ENCODE peak calls at places on chromosomes 11 and 22, in six cellular contexts. Y, S, U, J, R and I are unnamed samples.

GRCh38 chr11:110850846-110851245 is 138.6 kb upstream of the ARHGAP20 start:
- DNase-seq in S (no peak), J (no peak), R (no peak), U (no peak), Y (no peak), I (no peak)

GRCh38 chr11:117458275-117459120 is 130.8 kb downstream of the CEP164 start:
- DNase-seq in J (no peak), R (no peak), U (no peak), Y (no peak), S (no peak), I (no peak)

GRCh38 chr11:122413677-122414076 is 241.8 kb upstream of the UBASH3B start:
- DNase-seq in Y (no peak), J (no peak), R (no peak), U (no peak), S (no peak), I (no peak)

GRCh38 chr11:76766521-76766920 is 16.6 kb upstream of the TSKU start:
- DNase-seq in S (no peak), R (no peak), Y (no peak), J (no peak), U (no peak), I (no peak)

GRCh38 chr11:63882555-63883242 is 34.3 kb downstream of the RCOR2 start:
- DNase-seq in S (no peak), Y (no peak), J (no peak), U (no peak), R (no peak), I (peak; percentile 93)

GRCh38 chr11:86577663-86578636 is 94.5 kb downstream of the ME3 start:
- DNase-seq in J (no peak), R (no peak), S (peak; percentile 81), Y (peak; percentile 86), U (peak; percentile 98), I (no peak)

GRCh38 chr11:69671734-69672465 is 3.3 kb downstream of the LTO1 start:
- DNase-seq in J (no peak), S (no peak), R (no peak), Y (no peak), U (no peak), I (no peak)

GRCh38 chr11:2533642-2534115 is 88.9 kb downstream of the KCNQ1 start:
- DNase-seq in U (peak; percentile 38), R (no peak), J (peak; percentile 88), S (peak; percentile 85), Y (no peak), I (peak; percentile 92)

GRCh38 chr22:17733484-17733883 is 40.8 kb downstream of the BID start:
- DNase-seq in R (no peak), S (no peak), J (no peak), Y (no peak), U (peak; percentile 34), I (no peak)

GRCh38 chr11:120564573-120565301 is 53.2 kb downstream of the GRIK4 start:
- DNase-seq in R (peak; percentile 49), S (no peak), Y (no peak), J (peak; percentile 35), U (peak; percentile 45), I (peak; percentile 81)

GRCh38 chr22:37801946-37802309 is 5.8 kb upstream of the GCAT start:
- DNase-seq in U (no peak), S (no peak), J (no peak), R (no peak), Y (peak; percentile 31), I (no peak)

GRCh38 chr11:2559527-2560311 is 114.9 kb downstream of the KCNQ1 start:
- DNase-seq in J (no peak), R (no peak), Y (no peak), S (no peak), U (no peak), I (peak; percentile 72)

GRCh38 chr22:24836282-24836681 is 30.3 kb downstream of the SGSM1 start:
- DNase-seq in S (no peak), R (no peak), Y (no peak), U (no peak), J (no peak), I (no peak)

GRCh38 chr11:32267679-32268187 is 167.6 kb downstream of the WT1 start:
- DNase-seq in J (no peak), Y (no peak), U (no peak), R (no peak), S (no peak), I (no peak)

GRCh38 chr22:35399114-35399677 is 744 bp upstream of the MCM5 start:
- DNase-seq in R (no peak), Y (no peak), S (no peak), U (no peak), J (no peak), I (peak; percentile 65)

GRCh38 chr11:130068986-130069683 is 559 bp upstream of the APLP2 start:
- DNase-seq in R (no peak), Y (peak; percentile 61), J (no peak), S (no peak), U (peak; percentile 90), I (no peak)

GRCh38 chr11:44941286-44942021 is 9.2 kb downstream of the TP53I11 start:
- DNase-seq in Y (no peak), J (no peak), U (no peak), S (no peak), R (no peak), I (no peak)

GRCh38 chr22:45212306-45212709 is 28.4 kb downstream of the KIAA0930 start:
- DNase-seq in S (no peak), R (no peak), Y (peak; percentile 74), U (peak; percentile 89), J (peak; percentile 12), I (no peak)

GRCh38 chr22:41844513-41844912 is 11.6 kb downstream of the SREBF2 start:
- DNase-seq in J (no peak), S (no peak), U (no peak), R (no peak), Y (no peak), I (no peak)

GRCh38 chr11:70314730-70315129 is 44.2 kb downstream of the PPFIA1 start:
- DNase-seq in U (peak; percentile 66), J (no peak), R (peak; percentile 42), Y (no peak), S (no peak), I (peak; percentile 57)

GRCh38 chr11:74687237-74688005 is 43.8 kb downstream of the CHRDL2 start:
- DNase-seq in R (no peak), Y (no peak), S (no peak), U (no peak), J (no peak), I (peak; percentile 42)

GRCh38 chr11:131924446-131925240 is 554.2 kb downstream of the NTM start:
- DNase-seq in U (peak; percentile 52), Y (no peak), S (no peak), R (no peak), J (no peak), I (no peak)

GRCh38 chr22:23759566-23759965 is 3.2 kb upstream of the C22orf15 start:
- DNase-seq in U (no peak), J (no peak), Y (no peak), S (no peak), R (no peak), I (no peak)

GRCh38 chr11:27722117-27722844 is 22.0 kb upstream of the BDNF start:
- DNase-seq in Y (no peak), R (no peak), S (no peak), J (no peak), U (peak; percentile 26), I (no peak)

GRCh38 chr11:93319224-93319839 is 11.2 kb upstream of the DEUP1 start:
- DNase-seq in U (no peak), Y (no peak), R (no peak), J (no peak), S (no peak), I (no peak)

GRCh38 chr11:2445107-2445947 is 519 bp downstream of the KCNQ1 start:
- DNase-seq in J (no peak), U (no peak), R (no peak), Y (no peak), S (no peak), I (no peak)

GRCh38 chr11:444397-445144 is 2.8 kb upstream of the ANO9 start:
- DNase-seq in Y (no peak), J (peak; percentile 68), S (no peak), R (no peak), U (no peak), I (no peak)
- TF ChIP-seq MYC in Y (no peak), J (no peak), S (no peak), R (no peak), U (no peak), I (no peak)

GRCh38 chr11:66275984-66276612 is 1.9 kb upstream of the CNIH2 start:
- DNase-seq in J (no peak), S (no peak), U (no peak), Y (no peak), R (no peak), I (no peak)

GRCh38 chr11:66280428-66280827 is 2.5 kb downstream of the CNIH2 start:
- DNase-seq in U (no peak), R (no peak), S (no peak), J (no peak), Y (no peak), I (no peak)

GRCh38 chr11:66279092-66279797 is 1.3 kb downstream of the CNIH2 start:
- DNase-seq in R (no peak), J (no peak), Y (no peak), S (no peak), U (no peak), I (no peak)

GRCh38 chr11:66277475-66278391 is at the start of gene CNIH2:
- DNase-seq in J (peak; percentile 80), R (no peak), Y (no peak), U (no peak), S (no peak), I (peak; percentile 64)

GRCh38 chr11:66278396-66279091 is 569 bp downstream of the CNIH2 start:
- DNase-seq in R (no peak), U (no peak), J (peak; percentile 61), Y (peak; percentile 63), S (no peak), I (peak; percentile 43)
- H3K4me3 ChIP-seq in R (no peak overlapping the region), U (no peak overlapping the region), J (no peak overlapping the region), Y (peak overlapping the region; percentile 42), S (peak overlapping the region; percentile 16), I (no peak overlapping the region)

DNA sequence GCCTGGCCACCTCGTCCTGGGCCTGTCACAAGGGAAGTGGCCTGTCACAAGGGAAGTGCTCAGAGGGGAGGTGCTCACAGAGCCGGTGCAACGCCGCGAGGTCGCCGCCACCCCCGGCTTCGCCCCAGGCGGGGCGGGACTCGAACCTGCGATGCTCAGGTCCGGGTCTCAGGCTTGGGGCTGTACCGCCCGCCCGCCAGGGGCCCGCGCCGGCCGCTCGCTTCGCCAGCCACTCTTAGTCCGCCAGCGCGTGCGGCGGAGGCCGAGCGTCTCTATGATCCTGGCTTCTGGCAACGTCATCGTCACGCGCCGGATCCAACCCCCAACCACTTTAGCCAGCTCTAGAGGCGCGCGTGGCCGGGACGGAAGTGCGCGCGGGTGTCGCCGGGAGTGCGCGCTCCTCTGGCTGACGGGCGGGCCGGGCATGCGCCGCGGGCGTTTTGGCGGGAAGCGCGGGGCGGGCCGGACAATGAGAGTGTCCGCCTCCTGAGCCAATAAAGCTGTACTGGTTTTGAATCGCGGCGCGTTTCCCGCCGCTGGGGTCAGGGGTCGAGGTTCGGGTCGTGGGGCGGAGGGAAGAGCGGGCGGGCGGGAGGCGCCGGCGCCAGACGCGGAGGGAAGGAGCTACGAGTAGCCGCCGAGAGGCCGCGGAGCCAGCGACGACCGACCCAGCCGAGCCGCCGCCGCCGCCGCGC is at the start of gene TRMT2A:
- DNase-seq in Y (peak; percentile 98), U (peak; percentile 99), J (peak; percentile 100), S (peak; percentile 95), R (peak; percentile 86), I (peak; percentile 99)
- TF ChIP-seq POLR2A in Y (no peak), U (no peak), J (peak; percentile 90), S (peak; percentile 60), R (peak; percentile 71), I (no peak)

GRCh38 chr11:65547446-65548125 is 10.6 kb downstream of the LTBP3 start:
- DNase-seq in S (no peak), J (no peak), U (no peak), R (no peak), Y (no peak), I (no peak)
- TF ChIP-seq MYC in S (no peak), J (no peak), U (no peak), R (no peak), Y (no peak), I (no peak)